ENCODE peak calls at places on chromosomes 3 and 15, in eight cellular contexts. One of them, this sample, is unnamed.

GRCh38 chr3:185366913-185367312 is 4.0 kb downstream of the MAP3K13 start:
- DNase-seq in EL: no peak
- DNase-seq in GM20000: no peak
- DNase-seq in cardiac muscle cell: no peak
- DNase-seq in left ventricle myocardium inferior: no peak
- DNase-seq in heart right ventricle: no peak
- DNase-seq in HCT116: no peak
- DNase-seq in uterus: no peak
- DNase-seq in this sample: no peak

GRCh38 chr3:47082519-47082918 is 81.4 kb downstream of the SETD2 start:
- DNase-seq in EL: peak
- DNase-seq in GM20000: peak
- DNase-seq in cardiac muscle cell: no peak
- DNase-seq in left ventricle myocardium inferior: no peak
- DNase-seq in heart right ventricle: no peak
- DNase-seq in HCT116: no peak
- DNase-seq in uterus: no peak
- DNase-seq in this sample: no peak

GRCh38 chr3:117287602-117288001 is 578.0 kb downstream of the TUSC7 start:
- DNase-seq in EL: no peak
- DNase-seq in GM20000: no peak
- DNase-seq in cardiac muscle cell: no peak
- DNase-seq in left ventricle myocardium inferior: no peak
- DNase-seq in heart right ventricle: no peak
- DNase-seq in HCT116: no peak
- DNase-seq in uterus: no peak
- DNase-seq in this sample: no peak

GRCh38 chr3:20561166-20561565 is 375.2 kb upstream of the SGO1 start:
- DNase-seq in EL: no peak
- DNase-seq in GM20000: no peak
- DNase-seq in cardiac muscle cell: no peak
- DNase-seq in left ventricle myocardium inferior: no peak
- DNase-seq in heart right ventricle: no peak
- DNase-seq in HCT116: no peak
- DNase-seq in uterus: no peak
- DNase-seq in this sample: no peak

GRCh38 chr15:39625856-39626255 is 45.0 kb downstream of the THBS1 start:
- DNase-seq in EL: peak
- DNase-seq in GM20000: no peak
- DNase-seq in cardiac muscle cell: no peak
- DNase-seq in left ventricle myocardium inferior: no peak
- DNase-seq in heart right ventricle: no peak
- DNase-seq in HCT116: no peak
- DNase-seq in uterus: no peak
- DNase-seq in this sample: no peak

GRCh38 chr15:63013052-63013808 is 29.3 kb upstream of the TPM1 start:
- DNase-seq in EL: peak
- DNase-seq in GM20000: no peak
- DNase-seq in cardiac muscle cell: peak
- DNase-seq in left ventricle myocardium inferior: no peak
- DNase-seq in heart right ventricle: no peak
- DNase-seq in HCT116: no peak
- DNase-seq in uterus: no peak
- DNase-seq in this sample: no peak

GRCh38 chr15:43144512-43144911 is 11.1 kb downstream of the TMEM62 start:
- DNase-seq in EL: no peak
- DNase-seq in GM20000: peak
- DNase-seq in cardiac muscle cell: no peak
- DNase-seq in left ventricle myocardium inferior: no peak
- DNase-seq in heart right ventricle: no peak
- DNase-seq in HCT116: no peak
- DNase-seq in uterus: no peak
- DNase-seq in this sample: no peak

GRCh38 chr15:25674948-25675347 is 188.2 kb downstream of the ATP10A start:
- DNase-seq in EL: no peak
- DNase-seq in GM20000: no peak
- DNase-seq in cardiac muscle cell: no peak
- DNase-seq in left ventricle myocardium inferior: peak
- DNase-seq in heart right ventricle: no peak
- DNase-seq in HCT116: no peak
- DNase-seq in uterus: peak
- DNase-seq in this sample: peak

GRCh38 chr15:58980351-58980939 is 7.0 kb upstream of the RNF111 start:
- DNase-seq in EL: peak
- DNase-seq in GM20000: no peak
- DNase-seq in cardiac muscle cell: peak
- DNase-seq in left ventricle myocardium inferior: no peak
- DNase-seq in heart right ventricle: no peak
- DNase-seq in HCT116: peak
- DNase-seq in uterus: no peak
- DNase-seq in this sample: no peak

GRCh38 chr3:38117748-38118420 is 19.0 kb downstream of the ACAA1 start:
- DNase-seq in EL: peak
- DNase-seq in GM20000: peak
- DNase-seq in cardiac muscle cell: peak
- DNase-seq in left ventricle myocardium inferior: peak
- DNase-seq in heart right ventricle: peak
- DNase-seq in HCT116: peak
- DNase-seq in uterus: peak
- DNase-seq in this sample: no peak

GRCh38 chr3:183975981-183976662 is 41.6 kb downstream of the ABCC5 start:
- DNase-seq in EL: peak
- DNase-seq in GM20000: no peak
- DNase-seq in cardiac muscle cell: peak
- DNase-seq in left ventricle myocardium inferior: no peak
- DNase-seq in heart right ventricle: no peak
- DNase-seq in HCT116: no peak
- DNase-seq in uterus: no peak
- DNase-seq in this sample: no peak

GRCh38 chr3:195889843-195890407 is 18.4 kb downstream of the TNK2 start:
- DNase-seq in EL: no peak
- DNase-seq in GM20000: no peak
- DNase-seq in cardiac muscle cell: no peak
- DNase-seq in left ventricle myocardium inferior: no peak
- DNase-seq in heart right ventricle: no peak
- DNase-seq in HCT116: no peak
- DNase-seq in uterus: no peak
- DNase-seq in this sample: no peak

GRCh38 chr3:127107002-127107401 is 85.9 kb upstream of the PRR23E start:
- DNase-seq in EL: no peak
- DNase-seq in GM20000: no peak
- DNase-seq in cardiac muscle cell: no peak
- DNase-seq in left ventricle myocardium inferior: no peak
- DNase-seq in heart right ventricle: no peak
- DNase-seq in HCT116: no peak
- DNase-seq in uterus: no peak
- DNase-seq in this sample: peak

GRCh38 chr3:188673509-188674239 is 498.1 kb upstream of the TPRG1 start:
- DNase-seq in EL: peak
- DNase-seq in GM20000: no peak
- DNase-seq in cardiac muscle cell: peak
- DNase-seq in left ventricle myocardium inferior: no peak
- DNase-seq in heart right ventricle: no peak
- DNase-seq in HCT116: no peak
- DNase-seq in uterus: no peak
- DNase-seq in this sample: no peak

GRCh38 chr15:65329298-65329990 is 25.0 kb downstream of the RNU5B-1 start:
- DNase-seq in EL: no peak
- DNase-seq in GM20000: no peak
- DNase-seq in cardiac muscle cell: no peak
- DNase-seq in left ventricle myocardium inferior: no peak
- DNase-seq in heart right ventricle: no peak
- DNase-seq in HCT116: no peak
- DNase-seq in uterus: no peak
- DNase-seq in this sample: no peak

GRCh38 chr15:65460948-65461347 is 38.2 kb upstream of the IGDCC4 start:
- DNase-seq in EL: peak
- DNase-seq in GM20000: no peak
- DNase-seq in cardiac muscle cell: peak
- DNase-seq in left ventricle myocardium inferior: no peak
- DNase-seq in heart right ventricle: no peak
- DNase-seq in HCT116: no peak
- DNase-seq in uterus: no peak
- DNase-seq in this sample: no peak

GRCh38 chr3:37442397-37442796 is 268.0 kb upstream of the LRRFIP2 start:
- DNase-seq in EL: no peak
- DNase-seq in GM20000: no peak
- DNase-seq in cardiac muscle cell: no peak
- DNase-seq in left ventricle myocardium inferior: no peak
- DNase-seq in heart right ventricle: no peak
- DNase-seq in HCT116: no peak
- DNase-seq in uterus: no peak
- DNase-seq in this sample: no peak

GRCh38 chr3:123447749-123448502 is 964 bp downstream of the ADCY5 start:
- DNase-seq in EL: no peak
- DNase-seq in GM20000: peak
- DNase-seq in cardiac muscle cell: no peak
- DNase-seq in left ventricle myocardium inferior: no peak
- DNase-seq in heart right ventricle: no peak
- DNase-seq in HCT116: no peak
- DNase-seq in uterus: peak
- DNase-seq in this sample: no peak

GRCh38 chr15:44585633-44586032 is 48.7 kb downstream of the EIF3J start:
- DNase-seq in EL: no peak
- DNase-seq in GM20000: no peak
- DNase-seq in cardiac muscle cell: no peak
- DNase-seq in left ventricle myocardium inferior: no peak
- DNase-seq in heart right ventricle: no peak
- DNase-seq in HCT116: no peak
- DNase-seq in uterus: no peak
- DNase-seq in this sample: no peak

GRCh38 chr15:62138124-62138523 is 27.0 kb downstream of the C2CD4B start:
- DNase-seq in EL: peak
- DNase-seq in GM20000: no peak
- DNase-seq in cardiac muscle cell: peak
- DNase-seq in left ventricle myocardium inferior: no peak
- DNase-seq in heart right ventricle: no peak
- DNase-seq in HCT116: no peak
- DNase-seq in uterus: peak
- DNase-seq in this sample: no peak

GRCh38 chr15:68797589-68798377 is 22.9 kb downstream of the ANP32A start:
- DNase-seq in EL: no peak
- DNase-seq in GM20000: peak
- DNase-seq in cardiac muscle cell: no peak
- DNase-seq in left ventricle myocardium inferior: peak
- DNase-seq in heart right ventricle: peak
- DNase-seq in HCT116: no peak
- DNase-seq in uterus: no peak
- DNase-seq in this sample: no peak

GRCh38 chr15:93180656-93181055 is 91.6 kb upstream of the RGMA start:
- DNase-seq in EL: no peak
- DNase-seq in GM20000: no peak
- DNase-seq in cardiac muscle cell: no peak
- DNase-seq in left ventricle myocardium inferior: no peak
- DNase-seq in heart right ventricle: no peak
- DNase-seq in HCT116: no peak
- DNase-seq in uterus: no peak
- DNase-seq in this sample: no peak

GRCh38 chr3:46926447-46926846 is 48.9 kb downstream of the PTH1R start:
- DNase-seq in EL: no peak
- DNase-seq in GM20000: no peak
- DNase-seq in cardiac muscle cell: no peak
- DNase-seq in left ventricle myocardium inferior: no peak
- DNase-seq in heart right ventricle: no peak
- DNase-seq in HCT116: no peak
- DNase-seq in uterus: peak
- DNase-seq in this sample: peak

GRCh38 chr15:99385865-99386264 is 134.6 kb downstream of the LRRC28 start:
- DNase-seq in EL: peak
- DNase-seq in GM20000: no peak
- DNase-seq in cardiac muscle cell: peak
- DNase-seq in left ventricle myocardium inferior: peak
- DNase-seq in heart right ventricle: peak
- DNase-seq in HCT116: no peak
- DNase-seq in uterus: peak
- DNase-seq in this sample: no peak

GRCh38 chr15:90402230-90402629 is 14.2 kb downstream of the IQGAP1 start:
- DNase-seq in EL: peak
- DNase-seq in GM20000: no peak
- DNase-seq in cardiac muscle cell: peak
- DNase-seq in left ventricle myocardium inferior: no peak
- DNase-seq in heart right ventricle: no peak
- DNase-seq in HCT116: peak
- DNase-seq in uterus: peak
- DNase-seq in this sample: peak